ENCODE peak calls at places on chromosome 11, in seven cellular contexts. One of them, this sample, is unnamed. For H3K9me3, the result is how much of the 10 kb centered on the place peaks cover.

GRCh38 chr11:125947419-125948277 is 1.8 kb downstream of the VSIG10L2 start:
- DNase-seq in body of pancreas: no peak
- DNase-seq in uterus: no peak
- DNase-seq in heart left ventricle: no peak
- DNase-seq in A549: no peak
- DNase-seq in stomach: no peak
- DNase-seq in tibial nerve: no peak
- DNase-seq in this sample: no peak

GRCh38 chr11:58788355-58789023 is 56.0 kb downstream of the GLYATL2 start:
- DNase-seq in body of pancreas: peak
- DNase-seq in uterus: no peak
- DNase-seq in heart left ventricle: peak
- DNase-seq in A549: peak
- DNase-seq in stomach: peak
- DNase-seq in tibial nerve: no peak
- DNase-seq in this sample: peak

GRCh38 chr11:96567193-96567592 is 177.4 kb downstream of the JRKL start:
- DNase-seq in body of pancreas: no peak
- DNase-seq in uterus: no peak
- DNase-seq in heart left ventricle: no peak
- DNase-seq in A549: no peak
- DNase-seq in stomach: no peak
- DNase-seq in tibial nerve: no peak
- DNase-seq in this sample: no peak

GRCh38 chr11:120548682-120549209 is 37.2 kb downstream of the GRIK4 start:
- DNase-seq in body of pancreas: no peak
- DNase-seq in uterus: no peak
- DNase-seq in heart left ventricle: no peak
- DNase-seq in A549: no peak
- DNase-seq in stomach: no peak
- DNase-seq in tibial nerve: no peak
- DNase-seq in this sample: no peak

GRCh38 chr11:116459644-116460043 is 313.1 kb downstream of the BUD13 start:
- DNase-seq in body of pancreas: no peak
- DNase-seq in uterus: no peak
- DNase-seq in heart left ventricle: no peak
- DNase-seq in A549: no peak
- DNase-seq in stomach: no peak
- DNase-seq in tibial nerve: no peak
- DNase-seq in this sample: no peak

GRCh38 chr11:119903389-119903788 is 174.4 kb upstream of the NECTIN1 start:
- DNase-seq in body of pancreas: no peak
- DNase-seq in uterus: no peak
- DNase-seq in heart left ventricle: no peak
- DNase-seq in A549: no peak
- DNase-seq in stomach: no peak
- DNase-seq in tibial nerve: no peak
- DNase-seq in this sample: no peak

GRCh38 chr11:27276141-27276540 is 86.9 kb downstream of the CCDC34 start:
- DNase-seq in body of pancreas: no peak
- DNase-seq in uterus: no peak
- DNase-seq in heart left ventricle: no peak
- DNase-seq in A549: no peak
- DNase-seq in stomach: no peak
- DNase-seq in tibial nerve: no peak
- DNase-seq in this sample: no peak

GRCh38 chr11:1391165-1392010 is 1.7 kb downstream of the BRSK2 start:
- DNase-seq in body of pancreas: peak
- DNase-seq in uterus: no peak
- DNase-seq in heart left ventricle: no peak
- DNase-seq in A549: no peak
- DNase-seq in stomach: no peak
- DNase-seq in tibial nerve: no peak
- DNase-seq in this sample: peak

GRCh38 chr11:130644187-130644586 is 195.7 kb downstream of the ADAMTS15 start:
- DNase-seq in body of pancreas: no peak
- DNase-seq in uterus: no peak
- DNase-seq in heart left ventricle: no peak
- DNase-seq in A549: no peak
- DNase-seq in stomach: peak
- DNase-seq in tibial nerve: no peak
- DNase-seq in this sample: no peak

GRCh38 chr11:7605544-7605943 is 67.8 kb downstream of the CYB5R2 start:
- DNase-seq in body of pancreas: no peak
- DNase-seq in uterus: no peak
- DNase-seq in heart left ventricle: no peak
- DNase-seq in A549: peak
- DNase-seq in stomach: peak
- DNase-seq in tibial nerve: no peak
- DNase-seq in this sample: no peak

GRCh38 chr11:32562839-32563599 is 20.6 kb upstream of the EIF3M start:
- DNase-seq in body of pancreas: no peak
- DNase-seq in uterus: no peak
- DNase-seq in heart left ventricle: no peak
- DNase-seq in A549: no peak
- DNase-seq in stomach: no peak
- DNase-seq in tibial nerve: no peak
- DNase-seq in this sample: no peak

GRCh38 chr11:118318112-118319030 is 13.8 kb downstream of the CD3E start:
- DNase-seq in body of pancreas: no peak
- DNase-seq in uterus: no peak
- DNase-seq in heart left ventricle: no peak
- DNase-seq in A549: no peak
- DNase-seq in stomach: no peak
- DNase-seq in tibial nerve: no peak
- DNase-seq in this sample: no peak

GRCh38 chr11:115677190-115677589 is 173.0 kb upstream of the CADM1 start:
- DNase-seq in body of pancreas: no peak
- DNase-seq in uterus: no peak
- DNase-seq in heart left ventricle: no peak
- DNase-seq in A549: no peak
- DNase-seq in stomach: no peak
- DNase-seq in tibial nerve: no peak
- DNase-seq in this sample: no peak

GRCh38 chr11:60994450-60995135 is 23.1 kb downstream of the CD6 start:
- DNase-seq in body of pancreas: no peak
- DNase-seq in uterus: no peak
- DNase-seq in heart left ventricle: no peak
- DNase-seq in A549: no peak
- DNase-seq in stomach: no peak
- DNase-seq in tibial nerve: no peak
- DNase-seq in this sample: no peak

GRCh38 chr11:63887600-63887999 is 29.4 kb downstream of the RCOR2 start:
- DNase-seq in body of pancreas: no peak
- DNase-seq in uterus: no peak
- DNase-seq in heart left ventricle: no peak
- DNase-seq in A549: no peak
- DNase-seq in stomach: no peak
- DNase-seq in tibial nerve: no peak
- DNase-seq in this sample: no peak

GRCh38 chr11:123111465-123111864 is 49.5 kb upstream of the HSPA8 start:
- DNase-seq in body of pancreas: no peak
- DNase-seq in uterus: no peak
- DNase-seq in heart left ventricle: no peak
- DNase-seq in A549: peak
- DNase-seq in stomach: no peak
- DNase-seq in tibial nerve: no peak
- DNase-seq in this sample: no peak

GRCh38 chr11:15649371-15650104 is 534.8 kb downstream of the INSC start:
- DNase-seq in body of pancreas: no peak
- DNase-seq in uterus: no peak
- DNase-seq in heart left ventricle: no peak
- DNase-seq in A549: no peak
- DNase-seq in stomach: no peak
- DNase-seq in tibial nerve: no peak
- DNase-seq in this sample: no peak

GRCh38 chr11:27234043-27234668 is 128.9 kb downstream of the CCDC34 start:
- DNase-seq in body of pancreas: no peak
- DNase-seq in uterus: peak
- DNase-seq in heart left ventricle: peak
- DNase-seq in A549: peak
- DNase-seq in stomach: no peak
- DNase-seq in tibial nerve: no peak
- DNase-seq in this sample: peak

GRCh38 chr11:99814021-99814420 is 793.3 kb downstream of the CNTN5 start:
- DNase-seq in body of pancreas: no peak
- DNase-seq in uterus: no peak
- DNase-seq in heart left ventricle: no peak
- DNase-seq in A549: no peak
- DNase-seq in stomach: no peak
- DNase-seq in tibial nerve: no peak
- DNase-seq in this sample: no peak

GRCh38 chr11:57513446-57513795 is 2.1 kb downstream of the SLC43A1 start:
- DNase-seq in body of pancreas: no peak
- DNase-seq in uterus: no peak
- DNase-seq in heart left ventricle: no peak
- DNase-seq in A549: no peak
- DNase-seq in stomach: no peak
- DNase-seq in tibial nerve: no peak
- DNase-seq in this sample: no peak

GRCh38 chr11:57513911-57514537 is 1.5 kb downstream of the SLC43A1 start:
- DNase-seq in body of pancreas: peak
- DNase-seq in uterus: peak
- DNase-seq in heart left ventricle: peak
- DNase-seq in A549: no peak
- DNase-seq in stomach: peak
- DNase-seq in tibial nerve: no peak
- DNase-seq in this sample: peak

GRCh38 chr11:57514538-57515331 is 767 bp downstream of the SLC43A1 start:
- DNase-seq in body of pancreas: peak
- DNase-seq in uterus: peak
- DNase-seq in heart left ventricle: peak
- DNase-seq in A549: no peak
- DNase-seq in stomach: peak
- DNase-seq in tibial nerve: peak
- DNase-seq in this sample: peak

GRCh38 chr11:57516061-57516443 is 550 bp upstream of the SLC43A1 start:
- DNase-seq in body of pancreas: no peak
- DNase-seq in uterus: no peak
- DNase-seq in heart left ventricle: no peak
- DNase-seq in A549: no peak
- DNase-seq in stomach: no peak
- DNase-seq in tibial nerve: no peak
- DNase-seq in this sample: no peak

DNA sequence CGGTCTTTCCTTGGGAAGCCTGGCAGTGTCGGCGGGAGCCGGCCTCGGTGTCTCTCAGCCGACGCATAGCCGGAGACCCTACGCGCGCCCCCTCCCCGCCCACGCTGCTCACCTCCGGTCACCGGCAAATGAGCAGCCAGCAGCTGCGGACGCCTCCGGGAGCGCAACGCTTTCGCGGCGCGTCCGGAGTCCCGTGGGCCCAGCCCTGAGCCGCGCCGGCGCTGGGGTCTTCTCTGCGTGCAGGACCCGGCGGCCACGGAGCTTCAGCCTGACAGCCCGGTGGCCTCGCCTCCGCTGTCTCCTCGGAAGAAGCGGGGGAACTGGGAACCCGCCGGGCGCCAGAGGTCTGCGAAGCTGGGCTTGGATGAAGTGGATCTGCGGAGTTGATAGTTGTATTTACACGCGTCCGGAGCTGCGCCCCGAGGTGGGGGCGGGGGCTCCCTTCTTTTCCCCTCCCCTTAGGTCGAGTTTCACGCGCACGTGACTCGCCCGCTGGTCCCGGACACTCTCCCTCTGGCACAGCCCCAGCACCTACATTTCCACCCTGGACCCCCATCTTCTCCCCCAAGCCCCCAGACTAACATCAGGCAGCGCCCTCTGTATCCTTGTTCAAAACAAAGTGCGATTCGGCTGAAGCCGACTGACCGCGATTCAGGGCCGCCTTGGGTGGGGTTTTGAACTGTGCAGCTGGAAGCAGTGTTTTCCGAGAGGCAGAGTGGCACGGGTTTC is at the start of gene SLC43A1:
- DNase-seq in body of pancreas: peak
- DNase-seq in uterus: peak
- DNase-seq in heart left ventricle: peak
- DNase-seq in A549: no peak
- DNase-seq in stomach: peak
- DNase-seq in tibial nerve: peak
- DNase-seq in this sample: peak
- TF ChIP-seq POLR2A in body of pancreas: peak
- TF ChIP-seq POLR2A in uterus: peak
- TF ChIP-seq POLR2A in heart left ventricle: no peak
- TF ChIP-seq POLR2A in A549: no peak
- TF ChIP-seq POLR2A in stomach: no peak
- TF ChIP-seq POLR2A in tibial nerve: peak
- TF ChIP-seq POLR2A in this sample: peak

GRCh38 chr11:129167315-129167714 is 24.8 kb downstream of the ARHGAP32 start:
- DNase-seq in body of pancreas: no peak
- DNase-seq in uterus: no peak
- DNase-seq in heart left ventricle: no peak
- DNase-seq in A549: no peak
- DNase-seq in stomach: no peak
- DNase-seq in tibial nerve: no peak
- DNase-seq in this sample: no peak
- H3K9me3 ChIP-seq in body of pancreas: under half
- H3K9me3 ChIP-seq in uterus: under half
- H3K9me3 ChIP-seq in heart left ventricle: under half
- H3K9me3 ChIP-seq in A549: under half
- H3K9me3 ChIP-seq in stomach: under half
- H3K9me3 ChIP-seq in tibial nerve: under half
- H3K9me3 ChIP-seq in this sample: under half

GRCh38 chr11:33704240-33705002 is 3.8 kb upstream of the C11orf91 start:
- DNase-seq in body of pancreas: no peak
- DNase-seq in uterus: no peak
- DNase-seq in heart left ventricle: no peak
- DNase-seq in A549: no peak
- DNase-seq in stomach: no peak
- DNase-seq in tibial nerve: no peak
- DNase-seq in this sample: peak
- TF ChIP-seq CTCF in body of pancreas: no peak
- TF ChIP-seq CTCF in uterus: no peak
- TF ChIP-seq CTCF in heart left ventricle: no peak
- TF ChIP-seq CTCF in A549: no peak
- TF ChIP-seq CTCF in stomach: no peak
- TF ChIP-seq CTCF in tibial nerve: no peak
- TF ChIP-seq CTCF in this sample: no peak

DNA sequence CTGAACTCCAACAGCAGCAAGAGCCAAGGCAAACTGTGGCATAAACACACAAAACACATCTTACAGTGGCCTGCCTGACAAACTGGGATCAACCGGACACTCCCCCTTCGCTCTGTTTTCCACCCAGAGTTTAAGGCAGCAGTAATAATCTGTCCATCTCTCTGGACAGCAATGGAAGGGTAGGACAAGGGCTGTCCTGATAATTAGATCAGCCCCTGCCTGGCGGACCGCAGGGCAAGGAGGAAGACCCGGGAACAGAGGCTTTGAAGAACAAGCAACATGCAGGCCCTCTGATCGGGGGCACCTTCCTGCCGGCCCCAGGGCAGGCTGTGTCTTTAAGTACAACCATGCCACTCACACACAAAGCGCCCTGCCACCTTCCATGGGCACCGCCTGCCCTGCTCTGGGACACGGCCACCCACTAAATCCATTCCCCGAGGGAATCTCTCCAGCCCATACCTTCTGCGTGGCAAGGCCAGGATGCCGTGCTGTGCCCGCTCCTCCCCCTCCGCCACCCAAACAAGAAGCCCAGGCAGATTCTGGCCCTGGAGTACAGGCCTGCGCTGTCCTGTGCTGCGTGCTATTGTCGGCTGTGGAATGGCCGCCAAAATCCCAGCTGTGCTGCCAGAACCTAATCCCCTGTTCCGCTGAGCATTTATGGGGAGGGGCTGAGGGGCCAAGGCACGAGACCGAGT is 38.8 kb downstream of the NUMA1 start:
- DNase-seq in body of pancreas: peak
- DNase-seq in uterus: peak
- DNase-seq in heart left ventricle: peak
- DNase-seq in A549: peak
- DNase-seq in stomach: peak
- DNase-seq in tibial nerve: peak
- DNase-seq in this sample: peak
- TF ChIP-seq POLR2A in body of pancreas: peak
- TF ChIP-seq POLR2A in uterus: peak
- TF ChIP-seq POLR2A in heart left ventricle: no peak
- TF ChIP-seq POLR2A in A549: peak
- TF ChIP-seq POLR2A in stomach: no peak
- TF ChIP-seq POLR2A in tibial nerve: no peak
- TF ChIP-seq POLR2A in this sample: peak